ENCODE peak calls at places on chromosomes 16 and 17, in nine cellular contexts. I, C, M, Q, U, O, Z, E and B are unnamed samples.

GRCh38 chr17:7882068-7882467 is 6.5 kb upstream of the CHD3 start:
- DNase-seq in Z (no peak), E (no peak), I (no peak), O (no peak), Q (no peak), M (no peak), U (no peak), C (no peak), B (no peak)

GRCh38 chr17:19939993-19940721 is 37.5 kb downstream of the AKAP10 start:
- DNase-seq in E (no peak), Z (no peak), C (no peak), U (no peak), M (no peak), I (no peak), O (no peak), Q (no peak), B (no peak)

GRCh38 chr16:50308237-50308965 is 42.0 kb downstream of the ADCY7 start:
- DNase-seq in C (no peak), U (no peak), E (no peak), Q (no peak), M (peak), I (no peak), O (no peak), Z (no peak), B (no peak)

GRCh38 chr17:7404737-7405412 is 978 bp upstream of the TMEM256 start:
- DNase-seq in E (no peak), O (peak), M (peak), Z (no peak), C (no peak), I (no peak), Q (peak), U (no peak), B (no peak)

GRCh38 chr17:73323622-73324455 is 12.0 kb upstream of the CDC42EP4 start:
- DNase-seq in M (no peak), Z (peak), O (no peak), U (no peak), I (no peak), C (no peak), E (no peak), Q (no peak), B (no peak)

GRCh38 chr16:53893731-53894435 is 189.9 kb downstream of the FTO start:
- DNase-seq in Q (no peak), I (peak), C (no peak), M (no peak), Z (no peak), O (no peak), U (no peak), E (no peak), B (peak)

GRCh38 chr17:57988301-57989010 is 402 bp upstream of the VEZF1 start:
- DNase-seq in E (no peak), M (peak), C (peak), U (peak), O (no peak), Z (peak), I (no peak), Q (peak), B (peak)

GRCh38 chr17:58991718-58992331 is 114.9 kb downstream of the TRIM37 start:
- DNase-seq in C (no peak), Z (no peak), E (no peak), Q (peak), I (no peak), U (no peak), O (no peak), M (no peak), B (peak)

GRCh38 chr16:23575834-23576233 is 18.3 kb downstream of the UBFD1 start:
- DNase-seq in O (no peak), E (no peak), Q (no peak), C (no peak), Z (no peak), U (no peak), I (no peak), M (no peak), B (no peak)

GRCh38 chr16:69077251-69077650 is 28.2 kb upstream of the HAS3 start:
- DNase-seq in I (no peak), Z (no peak), U (no peak), Q (no peak), M (no peak), C (no peak), E (no peak), O (no peak), B (peak)

GRCh38 chr17:47697948-47698711 is 4.2 kb downstream of the TBKBP1 start:
- DNase-seq in E (no peak), O (no peak), Z (no peak), M (no peak), U (no peak), I (no peak), Q (peak), C (no peak), B (no peak)

GRCh38 chr17:77472837-77473214 is 332.1 kb downstream of the SEC14L1 start:
- DNase-seq in E (no peak), Q (no peak), I (no peak), O (no peak), M (no peak), U (no peak), Z (no peak), C (no peak), B (no peak)

GRCh38 chr16:81189100-81189664 is 49.3 kb upstream of the BCO1 start:
- DNase-seq in U (no peak), Q (peak), I (peak), C (peak), M (no peak), Z (no peak), O (no peak), E (no peak), B (no peak)

GRCh38 chr17:31825961-31826691 is 32.9 kb downstream of the COPRS start:
- DNase-seq in M (no peak), C (no peak), O (no peak), I (no peak), U (no peak), Q (no peak), Z (no peak), E (no peak), B (peak)

GRCh38 chr17:46141645-46142044 is 51.6 kb downstream of the KANSL1 start:
- DNase-seq in U (no peak), O (no peak), C (no peak), M (no peak), Q (no peak), I (no peak), E (no peak), Z (no peak), B (no peak)

GRCh38 chr17:10681866-10682446 is 15.4 kb downstream of the SCO1 start:
- DNase-seq in U (no peak), Z (no peak), I (no peak), O (no peak), C (no peak), M (no peak), Q (no peak), E (no peak), B (no peak)